ENCODE peak calls at places on chromosomes 3 and 15, in seven cellular contexts. C is neural crest cell; G is ACHN; X is effector CD4-positive, alpha-beta T cell; W is dermis blood vessel endothelial cell; R is foreskin fibroblast; J is hepatocyte. K is an unnamed sample.
A peak's percentile ranks its signal among the peaks of the same experiment; 100 is the strongest.

GRCh38 chr3:101484805-101485620 is 28.0 kb downstream of the SENP7 start:
- DNase-seq in X (no peak), G (peak; percentile 54), C (no peak), W (peak; percentile 46), R (peak; percentile 13), J (peak; percentile 8), K (no peak)

GRCh38 chr3:160638184-160638583 is 38.8 kb upstream of the ARL14 start:
- DNase-seq in X (no peak), R (no peak), G (no peak), C (no peak), W (no peak), J (no peak), K (no peak)

GRCh38 chr3:71103430-71103881 is 480.1 kb downstream of the FOXP1 start:
- DNase-seq in J (no peak), R (peak; percentile 93), W (peak; percentile 91), C (no peak), G (peak; percentile 14), X (no peak), K (no peak)

GRCh38 chr15:99929266-99929665 is 196.0 kb upstream of the LYSMD4 start:
- DNase-seq in C (no peak), G (no peak), R (no peak), J (no peak), X (no peak), W (no peak), K (no peak)

GRCh38 chr3:190064112-190064511 is 56.6 kb downstream of the P3H2 start:
- DNase-seq in W (peak; percentile 85), X (no peak), J (peak; percentile 45), R (peak; percentile 75), G (peak; percentile 72), C (no peak), K (no peak)

GRCh38 chr3:45881031-45882022 is 5.0 kb upstream of the CCR9 start:
- DNase-seq in R (no peak), C (no peak), W (no peak), X (no peak), G (no peak), J (no peak), K (peak; percentile 17)

GRCh38 chr3:14329842-14330241 is 72.6 kb upstream of the SLC6A6 start:
- DNase-seq in R (no peak), C (no peak), J (no peak), W (no peak), X (no peak), G (no peak), K (no peak)

GRCh38 chr15:86837631-86838030 is 758.0 kb downstream of the AGBL1 start:
- DNase-seq in W (no peak), J (no peak), G (no peak), R (no peak), C (no peak), X (no peak), K (no peak)

GRCh38 chr3:197750396-197750831 is 731 bp downstream of the FYTTD1 start:
- DNase-seq in X (peak; percentile 49), W (peak; percentile 82), J (peak; percentile 85), R (peak; percentile 66), G (peak; percentile 52), C (peak; percentile 46), K (peak; percentile 52)

GRCh38 chr3:197997936-197998335 is 37.9 kb downstream of the LMLN start:
- DNase-seq in J (no peak), W (no peak), R (no peak), X (no peak), C (no peak), G (no peak), K (no peak)